ENCODE peak calls at places on chromosomes 11 and 22, in nine cellular contexts. Z is ovary, G is heart left ventricle, T is adrenal gland, S is A549, M is NB4, N is sigmoid colon, J is stomach, K is HCT116. L is an unnamed sample.

GRCh38 chr11:57493507-57494503 is 21.7 kb downstream of the SLC43A1 start:
- DNase-seq in M (peak), G (peak), S (no peak), J (peak), K (peak), N (peak), T (peak), Z (peak), L (no peak)

GRCh38 chr22:21860640-21861039 is 6.8 kb downstream of the MAPK1 start:
- DNase-seq in K (no peak), G (no peak), J (no peak), N (no peak), T (no peak), Z (no peak), M (no peak), S (no peak), L (no peak)

GRCh38 chr22:23385301-23386244 is 194.5 kb downstream of the IGLL1 start:
- DNase-seq in J (peak), Z (peak), T (peak), G (peak), M (peak), K (peak), S (peak), N (peak), L (peak)

GRCh38 chr11:111918390-111919256 is at the start of gene C11orf52:
- DNase-seq in M (no peak), N (no peak), T (no peak), K (peak), Z (peak), J (peak), S (no peak), G (peak), L (no peak)

GRCh38 chr22:35337932-35338331 is 38.2 kb downstream of the TOM1 start:
- DNase-seq in Z (no peak), K (no peak), S (no peak), G (no peak), N (no peak), T (no peak), M (peak), J (no peak), L (no peak)

GRCh38 chr11:44030276-44030932 is 17.4 kb upstream of the ACCSL start:
- DNase-seq in M (no peak), K (no peak), T (peak), Z (peak), N (peak), J (no peak), G (peak), S (no peak), L (no peak)

GRCh38 chr22:39928556-39929401 is 27.9 kb downstream of the GRAP2 start:
- DNase-seq in K (no peak), Z (no peak), M (no peak), S (no peak), T (no peak), J (no peak), N (no peak), G (no peak), L (no peak)

GRCh38 chr11:102453286-102453797 is 777 bp upstream of the TMEM123 start:
- DNase-seq in G (no peak), Z (no peak), M (no peak), S (no peak), T (peak), J (no peak), K (no peak), N (no peak), L (no peak)

GRCh38 chr11:131800452-131800851 is 430.0 kb downstream of the NTM start:
- DNase-seq in T (no peak), J (no peak), M (no peak), Z (no peak), S (no peak), K (no peak), N (no peak), G (no peak), L (no peak)
- TF ChIP-seq POLR2A in T (no peak), J (no peak), M (no peak), Z (no peak), S (no peak), K (no peak), N (no peak), G (no peak), L (no peak)

GRCh38 chr22:19497245-19497644 is 17.5 kb downstream of the CDC45 start:
- DNase-seq in M (no peak), K (no peak), N (no peak), G (peak), Z (no peak), T (no peak), S (no peak), J (no peak), L (no peak)

GRCh38 chr22:19498154-19498865 is 18.6 kb downstream of the CDC45 start:
- DNase-seq in K (no peak), M (no peak), S (no peak), T (no peak), N (no peak), J (no peak), G (no peak), Z (no peak), L (no peak)

GRCh38 chr22:19498866-19499190 is 19.1 kb downstream of the CDC45 start:
- DNase-seq in J (no peak), G (no peak), Z (no peak), K (no peak), S (no peak), N (no peak), M (no peak), T (no peak), L (no peak)

GRCh38 chr22:19499880-19500242 is 20.1 kb downstream of the CDC45 start:
- DNase-seq in K (no peak), S (no peak), J (no peak), Z (no peak), T (no peak), N (no peak), M (no peak), G (no peak), L (no peak)

DNA sequence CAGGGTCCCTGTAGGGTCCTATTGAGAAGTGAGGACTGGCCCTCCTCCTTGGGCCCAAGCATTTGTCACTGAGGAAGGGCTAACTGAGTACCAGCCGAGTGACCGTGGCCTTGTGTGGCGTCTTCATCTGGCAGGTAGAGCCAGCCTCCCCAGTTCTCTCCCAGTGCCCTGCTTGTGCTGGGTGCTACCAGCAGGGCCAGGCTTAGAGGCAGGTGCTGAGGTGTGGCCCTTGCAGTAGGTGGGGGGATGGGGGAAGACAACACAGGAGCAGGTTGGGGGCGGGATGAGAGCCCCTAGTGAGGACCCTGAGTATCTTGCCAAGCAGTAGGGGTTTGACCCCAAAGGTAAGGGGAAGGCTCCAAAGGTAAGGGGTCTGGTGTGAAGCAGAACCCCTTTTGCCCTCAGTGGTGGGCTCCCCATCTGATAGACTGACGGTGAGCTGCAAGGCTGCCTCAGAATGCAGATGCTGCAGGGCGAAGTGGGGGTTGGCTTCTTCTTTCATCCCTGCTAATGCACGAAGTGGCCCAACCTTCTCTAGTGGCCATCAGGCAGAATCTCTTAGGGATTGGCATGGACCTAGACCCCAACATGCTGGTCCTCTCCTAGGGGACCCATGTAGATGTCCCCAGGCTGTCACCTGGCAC is 19.6 kb downstream of the CDC45 start:
- DNase-seq in M (no peak), K (no peak), Z (no peak), G (no peak), T (no peak), N (no peak), S (no peak), J (no peak), L (no peak)
- TF ChIP-seq POLR2A in M (no peak), K (no peak), Z (no peak), G (no peak), T (no peak), N (no peak), S (no peak), J (no peak), L (no peak)

DNA sequence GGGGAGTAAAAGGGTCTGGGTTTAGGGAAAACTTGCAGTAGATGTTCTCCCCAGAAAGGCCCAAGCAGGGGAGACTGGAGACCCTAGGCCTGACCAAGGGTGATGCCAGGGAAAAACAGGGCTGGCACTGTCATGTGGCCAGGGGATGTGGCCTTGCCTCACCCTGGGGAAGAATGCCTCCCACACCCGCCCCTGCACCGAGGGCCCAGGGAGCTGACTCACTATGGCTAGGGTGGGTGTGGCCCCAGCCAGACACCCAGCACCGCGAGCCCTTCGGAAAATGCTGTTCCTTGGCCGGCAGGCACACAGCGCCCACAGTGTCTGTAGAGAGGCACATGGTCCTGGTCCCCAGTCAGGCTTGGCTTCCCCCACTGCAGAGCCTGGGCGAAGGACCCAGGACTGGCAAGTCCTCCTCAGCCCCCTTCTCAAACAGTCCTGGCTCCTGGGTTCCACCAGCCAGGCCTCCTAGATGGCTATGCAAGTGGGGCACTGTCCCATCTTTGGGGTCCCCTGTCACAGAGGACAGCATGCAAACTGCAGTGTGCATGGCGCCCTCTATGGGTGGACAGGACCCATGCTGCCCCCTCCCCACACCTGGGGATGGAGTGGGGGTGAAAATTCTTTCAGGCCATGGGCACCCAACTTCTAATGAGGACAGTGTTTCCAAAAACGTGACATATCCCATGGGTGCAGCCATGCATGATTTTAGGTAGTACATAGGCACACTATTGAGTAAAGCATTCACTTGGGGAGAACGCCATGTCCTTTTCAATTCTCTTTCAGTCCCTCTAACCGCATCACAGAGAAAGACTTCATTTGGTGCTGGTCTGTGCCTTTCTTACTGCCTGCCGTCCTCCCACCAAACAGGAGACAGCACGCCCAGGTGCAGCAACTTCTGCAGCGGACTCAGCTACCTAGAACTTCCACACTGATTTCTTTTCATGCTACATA is 15.2 kb downstream of the TMPRSS5 start:
- DNase-seq in J (peak), T (peak), Z (no peak), N (no peak), M (peak), K (peak), S (peak), G (peak), L (peak)
- TF ChIP-seq POLR2A in J (no peak), T (no peak), Z (no peak), N (no peak), M (no peak), K (no peak), S (no peak), G (no peak), L (no peak)

DNA sequence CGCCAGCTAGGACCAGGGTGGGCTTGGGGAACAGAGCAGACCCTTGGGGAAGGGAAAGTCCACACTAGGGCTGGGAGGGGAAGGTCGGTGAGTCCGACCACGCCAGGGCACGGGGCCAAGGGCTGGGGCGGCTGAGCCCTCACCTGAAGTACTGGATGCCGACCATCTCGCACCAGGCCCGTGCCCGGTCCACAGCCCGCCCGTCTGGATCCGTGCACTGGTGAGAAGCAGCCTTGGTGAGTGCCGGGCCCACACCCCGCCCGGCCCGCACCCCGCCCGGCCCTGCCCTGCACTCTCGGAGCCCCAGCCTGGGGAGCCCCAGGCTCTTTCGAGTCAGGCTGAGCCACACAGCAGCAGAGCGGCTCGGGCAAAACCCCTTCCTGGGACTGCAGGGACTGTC is 1.9 kb upstream of the BAIAP2L2 start:
- DNase-seq in M (no peak), N (no peak), K (no peak), Z (no peak), S (no peak), J (no peak), G (no peak), T (no peak), L (no peak)
- TF ChIP-seq POLR2A in M (no peak), N (no peak), K (no peak), Z (no peak), S (no peak), J (no peak), G (no peak), T (no peak), L (no peak)

DNA sequence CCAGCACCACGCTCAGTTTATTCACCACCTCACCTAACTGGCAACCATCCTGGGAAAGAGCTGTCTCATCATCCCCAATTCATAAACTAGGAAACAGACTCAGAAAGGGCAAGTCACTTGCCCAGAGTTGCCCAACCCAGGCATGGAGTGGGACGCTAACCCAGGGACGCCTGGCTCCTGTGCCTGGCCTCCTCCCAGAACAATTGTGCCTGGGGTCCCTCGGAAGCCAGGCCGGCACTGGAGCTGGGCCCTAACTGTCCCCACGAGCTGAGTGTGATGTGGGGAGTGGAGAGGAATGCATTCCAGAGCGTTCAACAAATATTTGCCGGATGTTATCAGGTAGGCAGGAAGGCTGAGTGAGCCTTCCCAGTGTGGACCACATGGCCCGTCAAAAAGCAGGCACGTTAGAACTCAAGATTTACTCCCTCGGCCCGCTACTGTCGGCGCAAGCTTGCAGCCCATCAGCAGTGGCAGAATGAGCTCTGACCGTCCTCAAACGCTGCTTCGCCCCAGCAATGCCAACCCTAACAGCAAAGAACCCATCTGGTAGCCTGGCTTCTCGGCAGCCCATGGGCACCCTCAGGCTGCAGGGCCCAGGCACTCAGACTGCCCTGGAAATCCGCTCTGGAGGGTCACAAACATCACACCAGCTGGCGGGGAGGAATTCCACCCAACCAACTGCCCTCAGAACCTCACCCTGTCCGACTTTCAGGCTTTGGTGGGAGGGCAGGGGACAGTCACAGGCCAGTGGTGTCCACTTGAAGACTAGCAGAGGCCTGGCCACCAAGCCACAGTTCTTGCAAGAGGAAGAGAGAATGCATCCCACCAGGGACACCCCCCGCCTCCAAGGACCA is 35.6 kb downstream of the MYH9 start:
- DNase-seq in M (no peak), N (no peak), G (no peak), K (no peak), J (peak), T (no peak), S (no peak), Z (no peak), L (no peak)
- TF ChIP-seq POLR2A in M (no peak), N (no peak), G (no peak), K (no peak), J (no peak), T (no peak), S (peak), Z (no peak), L (no peak)

GRCh38 chr11:119019996-119020395 is 1.4 kb downstream of the TRAPPC4 start:
- DNase-seq in T (no peak), S (no peak), N (peak), Z (no peak), G (no peak), K (no peak), J (no peak), M (no peak), L (no peak)

GRCh38 chr11:119014209-119014924 is 3.8 kb downstream of the RPS25 start:
- DNase-seq in J (no peak), S (no peak), T (no peak), M (no peak), N (no peak), K (no peak), Z (no peak), G (no peak), L (no peak)

GRCh38 chr11:119015054-119015611 is 3.0 kb downstream of the RPS25 start:
- DNase-seq in K (no peak), Z (no peak), J (no peak), S (no peak), G (no peak), N (peak), M (no peak), T (no peak), L (no peak)

GRCh38 chr11:119018074-119018938 is at the start of the genes RPS25 and TRAPPC4:
- DNase-seq in T (peak), G (peak), K (peak), N (peak), M (peak), S (peak), J (peak), Z (peak), L (peak)

GRCh38 chr11:119016216-119017009 is 1.7 kb downstream of the RPS25 start:
- DNase-seq in M (no peak), Z (no peak), K (no peak), N (no peak), G (no peak), S (no peak), J (no peak), T (no peak), L (no peak)
- TF ChIP-seq POLR2A in M (no peak), Z (no peak), K (no peak), N (no peak), G (no peak), S (no peak), J (no peak), T (no peak), L (no peak)

DNA sequence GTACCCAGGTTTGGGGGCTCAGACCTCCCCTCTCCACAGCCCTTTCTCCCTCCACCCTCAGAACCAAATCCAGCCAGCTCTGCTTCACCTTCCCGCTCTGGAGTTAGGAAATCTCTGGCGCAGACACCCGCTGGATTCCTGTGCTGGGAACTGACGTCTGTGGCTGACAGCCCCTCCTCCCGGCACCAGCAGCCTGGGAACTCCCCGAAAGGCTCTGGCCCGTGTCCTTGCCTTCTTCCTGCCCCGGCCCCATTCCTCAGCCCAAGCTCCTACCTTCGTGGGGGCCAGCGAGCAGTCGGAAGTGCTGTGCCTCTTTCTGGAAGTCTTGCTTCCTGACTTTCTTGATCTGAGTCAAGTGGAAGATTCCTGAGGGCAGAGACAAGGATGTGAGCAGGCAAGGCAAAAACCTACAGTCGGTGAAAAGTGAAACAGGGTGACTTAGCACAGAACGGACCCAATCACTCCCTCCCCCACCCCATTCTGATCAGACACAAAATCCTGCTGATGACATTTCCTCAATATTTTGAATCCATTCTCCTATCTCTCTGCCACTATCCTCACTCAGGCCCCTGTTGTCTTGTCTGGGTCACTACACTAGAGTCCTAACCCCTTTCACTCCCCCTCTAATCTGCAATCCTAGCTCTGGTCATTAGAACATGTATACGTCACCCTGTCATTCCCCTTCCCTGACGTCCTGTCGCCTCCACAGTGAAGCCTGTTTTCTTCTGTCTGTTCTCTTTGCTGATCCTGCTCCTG is 34.1 kb downstream of the CHRDL2 start:
- DNase-seq in K (no peak), T (peak), G (peak), M (no peak), Z (peak), S (peak), N (peak), J (peak), L (no peak)
- TF ChIP-seq POLR2A in K (no peak), T (no peak), G (no peak), M (no peak), Z (peak), S (no peak), N (no peak), J (no peak), L (no peak)

DNA sequence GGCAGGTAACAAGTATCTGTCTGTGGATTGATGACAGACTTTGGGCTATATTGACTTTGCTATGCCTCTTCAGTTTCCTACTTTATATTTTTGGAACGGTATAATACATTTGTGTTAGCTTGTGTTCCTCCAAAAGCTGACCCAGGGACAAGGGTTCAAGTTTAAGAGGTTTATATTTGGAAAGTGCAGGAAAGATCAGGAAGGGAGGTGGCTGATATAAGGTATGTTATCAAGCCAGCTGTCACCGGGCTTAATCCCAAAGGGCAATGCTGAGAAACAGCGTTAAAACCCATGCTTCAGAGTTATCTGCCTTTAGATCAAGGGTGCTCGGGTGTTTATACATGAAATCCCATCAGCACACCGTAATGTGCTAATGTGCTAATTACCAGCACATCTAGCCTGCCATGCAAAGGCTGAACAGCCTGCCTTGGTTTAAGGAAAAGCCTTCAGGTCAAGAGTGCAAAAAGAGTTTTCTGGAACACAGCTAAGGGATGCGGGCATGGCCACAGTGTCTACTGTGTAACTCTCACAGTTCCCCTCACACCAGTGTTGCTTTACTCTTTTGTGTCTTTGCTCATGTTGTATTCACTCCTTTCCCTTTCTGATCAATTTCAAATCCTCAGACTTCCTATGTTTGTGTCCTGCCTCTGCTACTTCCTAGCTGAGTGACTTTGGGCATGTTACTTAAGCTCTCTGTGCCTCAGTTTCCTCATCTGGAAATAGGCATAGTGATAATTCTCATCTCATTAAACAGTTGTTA is 77.5 kb downstream of the BDNF start:
- DNase-seq in T (no peak), S (no peak), J (no peak), Z (no peak), M (no peak), G (no peak), N (no peak), K (no peak), L (no peak)
- TF ChIP-seq POLR2A in T (no peak), S (no peak), J (no peak), Z (no peak), M (no peak), G (no peak), N (no peak), K (no peak), L (no peak)